ENCODE peak calls at places on chromosomes 16 and 17, in four cellular contexts. H is HEK293T, U is SK-N-SH, S is GM12878. J is an unnamed sample.

GRCh38 chr17:6240601-6241000 is 170.4 kb downstream of the WSCD1 start:
- DNase-seq in S (no peak), H (no peak), U (no peak), J (no peak)

GRCh38 chr17:77828749-77829539 is 129.6 kb upstream of the TNRC6C start:
- DNase-seq in U (no peak), H (no peak), S (no peak), J (no peak)

GRCh38 chr17:78517421-78517820 is 59.8 kb downstream of the DNAH17 start:
- DNase-seq in S (no peak), H (no peak), U (peak; percentile 74), J (no peak)

GRCh38 chr16:12096162-12096781 is 119.7 kb downstream of the SNX29 start:
- DNase-seq in S (no peak), H (no peak), U (no peak), J (no peak)

GRCh38 chr17:17198281-17198680 is 7.9 kb downstream of the PLD6 start:
- DNase-seq in S (no peak), U (no peak), H (no peak), J (no peak)

GRCh38 chr17:78774956-78775571 is 7.0 kb downstream of the CYTH1 start:
- DNase-seq in S (no peak), H (no peak), U (no peak), J (no peak)

GRCh38 chr16:11635679-11636171 is 32.5 kb upstream of the SNN start:
- DNase-seq in S (no peak), U (no peak), H (no peak), J (no peak)

GRCh38 chr17:39949028-39949427 is 13.8 kb upstream of the GSDMA start:
- DNase-seq in S (no peak), H (no peak), U (no peak), J (no peak)

GRCh38 chr16:2486645-2487516 is 12.0 kb downstream of the TBC1D24 start:
- DNase-seq in U (no peak), H (no peak), S (peak; percentile 51), J (no peak)

GRCh38 chr17:64232466-64233262 is 30.4 kb downstream of the TEX2 start:
- DNase-seq in U (no peak), S (no peak), H (no peak), J (no peak)

GRCh38 chr17:43817826-43818225 is 15.1 kb downstream of the MPP3 start:
- DNase-seq in U (no peak), H (no peak), S (no peak), J (no peak)

GRCh38 chr17:37790153-37790552 is 45.3 kb upstream of the HNF1B start:
- DNase-seq in S (no peak), U (no peak), H (no peak), J (no peak)

DNA sequence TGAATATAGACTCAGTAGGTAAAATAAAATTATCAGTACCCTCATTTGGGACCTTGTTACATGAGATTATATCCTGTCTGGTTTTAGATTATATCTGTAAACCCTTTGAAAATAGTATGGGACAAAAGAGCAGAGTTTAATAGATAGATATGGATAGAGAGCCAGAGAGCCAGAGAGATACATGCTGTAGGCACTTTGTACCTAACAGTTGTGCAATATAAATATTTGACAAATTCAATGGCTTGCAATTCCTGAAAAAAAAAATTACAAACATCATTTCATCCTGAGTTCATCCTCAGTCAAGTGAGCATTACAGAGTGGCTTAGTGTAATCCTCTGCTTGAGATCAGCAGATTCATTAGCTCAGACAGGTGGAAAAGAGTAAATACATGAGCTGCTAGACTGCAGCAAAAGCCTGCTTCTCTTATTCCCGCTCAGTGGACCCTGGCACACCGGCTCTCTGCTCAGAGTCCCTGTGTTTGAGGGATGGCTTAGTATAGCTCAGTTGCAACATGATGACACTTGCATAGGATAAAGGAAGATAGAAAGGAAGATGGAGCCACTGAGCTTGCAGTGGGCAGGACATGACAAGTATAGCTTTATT is 931.6 kb upstream of the GOT2 start:
- DNase-seq in H (no peak), S (no peak), U (no peak), J (no peak)
- TF ChIP-seq FOXM1 in H (no peak), S (no peak), U (no peak), J (no peak)

GRCh38 chr17:55334285-55334684 is 69.5 kb downstream of the HLF start:
- DNase-seq in U (no peak), S (no peak), H (no peak), J (no peak)
- TF ChIP-seq FOXM1 in U (no peak), S (no peak), H (no peak), J (no peak)

GRCh38 chr16:55297910-55298175 is 26.2 kb upstream of the IRX6 start:
- DNase-seq in S (no peak), U (no peak), H (no peak), J (no peak)
- TF ChIP-seq FOXM1 in S (no peak), U (no peak), H (no peak), J (no peak)

DNA sequence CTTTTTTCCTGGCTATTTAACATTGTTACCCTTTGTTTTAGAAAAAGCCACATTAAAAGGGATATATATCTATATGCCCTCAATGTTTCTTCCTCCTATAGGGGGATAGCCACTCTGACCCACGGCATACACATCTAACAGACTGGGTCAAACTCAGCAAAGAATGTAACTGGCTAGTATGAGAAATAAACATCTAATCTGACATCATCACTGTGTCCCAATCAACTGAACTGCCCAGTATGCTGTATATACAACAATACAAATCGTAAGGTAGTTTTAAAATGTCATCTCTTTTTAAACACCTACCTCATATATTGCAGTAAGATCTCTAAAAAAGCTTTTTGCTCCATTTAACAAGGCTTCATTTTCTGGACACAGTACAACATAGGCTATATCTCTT is 39.9 kb upstream of the INTS2 start:
- DNase-seq in S (no peak), U (no peak), H (no peak), J (no peak)
- TF ChIP-seq FOXM1 in S (no peak), U (no peak), H (no peak), J (no peak)

GRCh38 chr17:5110816-5111215 is 862 bp downstream of the ZNF232 start:
- DNase-seq in S (no peak), H (no peak), U (no peak), J (peak; percentile 10)

GRCh38 chr17:5118219-5118618 is 2.4 kb downstream of the USP6 start:
- DNase-seq in U (no peak), S (no peak), H (no peak), J (no peak)

GRCh38 chr17:5111402-5112204 is at the start of gene ZNF232:
- DNase-seq in H (peak; percentile 96), S (peak; percentile 84), U (peak; percentile 98), J (peak; percentile 94)

GRCh38 chr17:5120036-5120435 is 4.2 kb downstream of the USP6 start:
- DNase-seq in U (no peak), H (no peak), S (no peak), J (no peak)

DNA sequence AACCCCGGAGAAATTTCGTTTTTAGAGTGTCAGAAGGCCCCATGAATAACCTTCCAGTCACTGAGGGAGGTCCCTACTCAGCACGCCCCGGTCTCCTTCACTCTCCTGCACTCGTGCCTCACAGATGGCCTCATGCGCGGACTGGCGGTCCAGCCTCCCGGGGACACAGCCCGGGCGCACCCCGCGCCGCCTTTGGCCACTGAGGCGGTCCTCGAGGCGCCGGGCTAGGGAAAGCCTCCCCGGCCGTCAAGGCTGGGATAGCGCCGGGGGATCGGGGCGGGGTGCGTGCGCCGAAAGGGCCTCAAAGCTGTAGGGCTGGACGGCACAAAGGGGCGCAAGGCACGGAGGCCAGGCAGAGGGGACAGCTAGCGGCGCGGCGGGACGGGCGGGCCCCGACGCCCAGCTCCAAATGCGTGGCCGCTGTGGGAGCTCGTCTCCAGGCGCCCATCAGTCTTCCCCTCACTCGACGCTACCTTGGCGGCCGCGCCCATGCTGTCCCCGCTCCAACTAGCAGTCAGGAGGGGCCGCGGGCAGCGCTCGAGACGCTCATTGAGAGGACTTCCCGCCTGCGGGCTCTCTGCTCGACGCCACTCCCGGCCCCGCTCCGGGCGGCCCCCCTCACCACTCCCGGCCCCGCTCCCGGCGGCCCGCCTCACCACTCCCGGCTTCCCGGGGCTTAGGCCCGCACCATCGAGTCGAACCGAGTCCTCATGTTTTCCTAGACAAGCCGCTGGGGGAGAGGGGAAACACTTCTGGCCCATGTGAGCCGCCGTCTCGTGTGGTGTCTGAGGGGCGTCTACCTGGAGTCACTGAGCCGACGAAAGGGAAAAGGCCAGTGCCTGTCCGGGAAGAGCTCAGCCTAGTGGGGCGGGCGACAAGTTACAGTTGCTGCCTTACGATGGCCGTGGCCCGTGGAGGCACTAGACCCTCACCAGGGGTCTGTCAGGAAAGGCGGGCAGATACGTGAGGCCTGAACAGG is at the start of gene USP6:
- DNase-seq in U (no peak), H (no peak), S (no peak), J (no peak)
- TF ChIP-seq FOXM1 in U (no peak), H (no peak), S (no peak), J (no peak)

DNA sequence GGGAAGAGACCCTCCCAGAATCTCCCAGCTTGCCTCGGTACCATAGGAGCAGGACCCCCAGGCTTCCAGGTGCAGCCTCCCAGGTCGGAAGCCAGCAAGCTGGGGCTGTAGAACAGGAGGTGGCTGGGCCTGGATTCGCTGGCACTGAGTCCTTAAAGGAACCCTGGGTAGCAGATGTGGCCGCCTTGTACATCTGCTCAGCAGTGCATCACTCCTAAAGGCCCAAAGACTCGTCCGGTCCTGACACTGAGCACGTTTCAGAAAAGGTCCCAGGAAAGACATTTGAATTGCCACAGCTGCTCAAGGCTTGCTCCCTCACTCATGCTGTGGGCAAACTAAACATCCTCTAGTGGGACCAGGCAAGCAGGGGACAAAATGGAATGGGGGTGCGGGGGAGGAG is 172.8 kb downstream of the RAB11FIP4 start:
- DNase-seq in H (no peak), U (no peak), S (no peak), J (no peak)
- TF ChIP-seq FOXM1 in H (no peak), U (no peak), S (no peak), J (no peak)

GRCh38 chr17:422196-422930 is 69.8 kb upstream of the RPH3AL start:
- DNase-seq in U (no peak), H (no peak), S (no peak), J (no peak)
- TF ChIP-seq FOXM1 in U (no peak), H (no peak), S (no peak), J (no peak)

DNA sequence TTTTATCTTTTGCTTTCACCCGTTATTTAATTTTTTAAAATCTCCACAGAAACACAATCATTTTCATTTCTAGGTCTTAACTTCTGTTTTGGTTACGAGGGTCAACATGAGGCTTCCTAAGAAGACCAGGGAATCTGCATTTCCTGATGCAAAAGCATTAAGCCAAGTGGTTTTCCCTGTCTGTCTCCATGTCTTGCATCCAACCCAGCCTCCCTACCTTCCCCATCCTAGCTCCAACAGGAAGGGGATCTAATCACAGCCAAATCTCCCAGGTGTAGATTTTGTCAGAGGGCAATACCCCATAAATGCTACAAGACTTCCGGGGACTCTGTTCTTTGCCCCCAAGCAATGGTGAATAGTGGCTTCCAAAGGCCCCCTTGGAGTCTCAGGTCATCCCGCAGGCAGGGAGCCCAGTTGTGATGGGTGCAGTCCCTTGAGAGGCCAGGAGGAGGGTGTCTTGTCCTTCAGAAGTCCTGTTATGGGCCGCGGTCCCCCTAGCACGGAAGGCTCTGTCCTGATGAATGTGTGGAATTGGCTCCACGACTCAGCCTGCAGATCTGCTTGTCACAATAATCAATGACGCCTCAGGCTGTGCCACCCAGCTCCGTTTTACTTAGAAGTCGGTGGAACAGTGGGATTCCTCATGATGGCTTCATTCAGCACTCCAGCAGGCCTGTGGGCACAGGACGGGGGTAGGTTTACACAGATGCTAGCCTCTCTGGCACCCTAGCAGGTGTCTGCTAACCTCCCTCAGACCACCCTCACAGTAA is 141.1 kb downstream of the RGS9 start:
- DNase-seq in U (peak; percentile 89), H (peak; percentile 82), S (no peak), J (peak; percentile 70)
- TF ChIP-seq FOXM1 in U (no peak), H (no peak), S (no peak), J (no peak)

GRCh38 chr17:49968380-49969133 is 433 bp upstream of the DLX4 start:
- DNase-seq in U (peak; percentile 97), H (peak; percentile 96), S (no peak), J (peak; percentile 54)
- TF ChIP-seq FOXM1 in U (no peak), H (peak; percentile 60), S (no peak), J (no peak)